ENCODE peak calls at places on chromosomes 13 and 19, in six cellular contexts. One of them, this sample, is unnamed.
A peak's percentile ranks its signal among the peaks of the same experiment; 100 is the strongest.

GRCh38 chr13:31930901-31931522 is 100.6 kb upstream of the FRY start:
- DNase-seq in IMR-90: no peak
- DNase-seq in trophoblast cell: no peak
- DNase-seq in H9: no peak
- DNase-seq in neuronal stem cell: no peak
- DNase-seq in H1: no peak
- DNase-seq in this sample: no peak

GRCh38 chr13:106473174-106473573 is 62.3 kb downstream of the EFNB2 start:
- DNase-seq in IMR-90: no peak
- DNase-seq in trophoblast cell: peak; percentile 60
- DNase-seq in H9: no peak
- DNase-seq in neuronal stem cell: no peak
- DNase-seq in H1: no peak
- DNase-seq in this sample: no peak

GRCh38 chr19:39824143-39825092 is 9.5 kb downstream of the DYRK1B start:
- DNase-seq in IMR-90: peak; percentile 91
- DNase-seq in trophoblast cell: no peak
- DNase-seq in H9: peak; percentile 97
- DNase-seq in neuronal stem cell: peak; percentile 87
- DNase-seq in H1: peak; percentile 86
- DNase-seq in this sample: peak; percentile 93

GRCh38 chr19:16660763-16661479 is at the start of gene TMEM38A:
- DNase-seq in IMR-90: no peak
- DNase-seq in trophoblast cell: no peak
- DNase-seq in H9: peak; percentile 47
- DNase-seq in neuronal stem cell: peak; percentile 4
- DNase-seq in H1: peak; percentile 69
- DNase-seq in this sample: peak; percentile 22

GRCh38 chr13:33441015-33441414 is 155.5 kb upstream of the STARD13 start:
- DNase-seq in IMR-90: peak; percentile 47
- DNase-seq in trophoblast cell: no peak
- DNase-seq in H9: peak; percentile 46
- DNase-seq in neuronal stem cell: no peak
- DNase-seq in H1: no peak
- DNase-seq in this sample: peak; percentile 21

GRCh38 chr19:16623576-16623975 is 4.4 kb downstream of the MED26 start:
- DNase-seq in IMR-90: no peak
- DNase-seq in trophoblast cell: no peak
- DNase-seq in H9: no peak
- DNase-seq in neuronal stem cell: no peak
- DNase-seq in H1: no peak
- DNase-seq in this sample: no peak

GRCh38 chr13:98977568-98978270 is at the start of gene DOCK9:
- DNase-seq in IMR-90: peak; percentile 65
- DNase-seq in trophoblast cell: peak; percentile 23
- DNase-seq in H9: peak; percentile 63
- DNase-seq in neuronal stem cell: peak; percentile 26
- DNase-seq in H1: peak; percentile 55
- DNase-seq in this sample: peak; percentile 84

GRCh38 chr13:25943666-25944065 is 108.2 kb downstream of the SHISA2 start:
- DNase-seq in IMR-90: no peak
- DNase-seq in trophoblast cell: no peak
- DNase-seq in H9: no peak
- DNase-seq in neuronal stem cell: no peak
- DNase-seq in H1: no peak
- DNase-seq in this sample: peak; percentile 46

GRCh38 chr19:36221474-36221873 is 6.6 kb downstream of the ZNF146 start:
- DNase-seq in IMR-90: no peak
- DNase-seq in trophoblast cell: peak; percentile 61
- DNase-seq in H9: no peak
- DNase-seq in neuronal stem cell: no peak
- DNase-seq in H1: no peak
- DNase-seq in this sample: no peak

GRCh38 chr19:45001087-45001739 is at the start of gene RELB:
- DNase-seq in IMR-90: peak; percentile 84
- DNase-seq in trophoblast cell: peak; percentile 94
- DNase-seq in H9: peak; percentile 92
- DNase-seq in neuronal stem cell: peak; percentile 91
- DNase-seq in H1: peak; percentile 99
- DNase-seq in this sample: peak; percentile 91

GRCh38 chr13:25806304-25806974 is 245.4 kb downstream of the SHISA2 start:
- DNase-seq in IMR-90: no peak
- DNase-seq in trophoblast cell: no peak
- DNase-seq in H9: no peak
- DNase-seq in neuronal stem cell: no peak
- DNase-seq in H1: no peak
- DNase-seq in this sample: peak; percentile 37

GRCh38 chr13:31835932-31836331 is 96.6 kb downstream of the RXFP2 start:
- DNase-seq in IMR-90: peak; percentile 59
- DNase-seq in trophoblast cell: no peak
- DNase-seq in H9: no peak
- DNase-seq in neuronal stem cell: no peak
- DNase-seq in H1: no peak
- DNase-seq in this sample: peak; percentile 68

GRCh38 chr13:98147521-98147920 is 4.6 kb downstream of the FARP1 start:
- DNase-seq in IMR-90: no peak
- DNase-seq in trophoblast cell: no peak
- DNase-seq in H9: no peak
- DNase-seq in neuronal stem cell: no peak
- DNase-seq in H1: no peak
- DNase-seq in this sample: peak; percentile 46

GRCh38 chr19:5036733-5037681 is 68.1 kb downstream of the KDM4B start:
- DNase-seq in IMR-90: peak; percentile 72
- DNase-seq in trophoblast cell: peak; percentile 19
- DNase-seq in H9: no peak
- DNase-seq in neuronal stem cell: no peak
- DNase-seq in H1: no peak
- DNase-seq in this sample: no peak

GRCh38 chr19:41426952-41427646 is at the start of gene B3GNT8:
- DNase-seq in IMR-90: peak; percentile 34
- DNase-seq in trophoblast cell: peak; percentile 29
- DNase-seq in H9: peak; percentile 93
- DNase-seq in neuronal stem cell: peak; percentile 59
- DNase-seq in H1: peak; percentile 88
- DNase-seq in this sample: peak; percentile 77

GRCh38 chr19:42132030-42132628 is at the start of gene POU2F2:
- DNase-seq in IMR-90: no peak
- DNase-seq in trophoblast cell: no peak
- DNase-seq in H9: peak; percentile 60
- DNase-seq in neuronal stem cell: no peak
- DNase-seq in H1: peak; percentile 69
- DNase-seq in this sample: peak; percentile 30

GRCh38 chr19:15998166-15998565 is 49.4 kb downstream of the OR10H4 start:
- DNase-seq in IMR-90: no peak
- DNase-seq in trophoblast cell: no peak
- DNase-seq in H9: no peak
- DNase-seq in neuronal stem cell: no peak
- DNase-seq in H1: no peak
- DNase-seq in this sample: no peak

GRCh38 chr19:55600336-55601028 is 394 bp downstream of the ZNF524 start:
- DNase-seq in IMR-90: peak; percentile 54
- DNase-seq in trophoblast cell: no peak
- DNase-seq in H9: no peak
- DNase-seq in neuronal stem cell: peak; percentile 91
- DNase-seq in H1: peak; percentile 89
- DNase-seq in this sample: no peak

GRCh38 chr19:44846455-44847143 is 502 bp downstream of the NECTIN2 start:
- DNase-seq in IMR-90: no peak
- DNase-seq in trophoblast cell: no peak
- DNase-seq in H9: peak; percentile 91
- DNase-seq in neuronal stem cell: peak; percentile 89
- DNase-seq in H1: peak; percentile 95
- DNase-seq in this sample: peak; percentile 43

GRCh38 chr13:31686660-31687430 is 52.5 kb upstream of the RXFP2 start:
- DNase-seq in IMR-90: no peak
- DNase-seq in trophoblast cell: no peak
- DNase-seq in H9: no peak
- DNase-seq in neuronal stem cell: no peak
- DNase-seq in H1: no peak
- DNase-seq in this sample: no peak

GRCh38 chr13:72875233-72875632 is 93.3 kb downstream of the PIBF1 start:
- DNase-seq in IMR-90: no peak
- DNase-seq in trophoblast cell: no peak
- DNase-seq in H9: no peak
- DNase-seq in neuronal stem cell: no peak
- DNase-seq in H1: no peak
- DNase-seq in this sample: no peak

GRCh38 chr19:50500753-50501151 is 10.2 kb downstream of the JOSD2 start:
- DNase-seq in IMR-90: no peak
- DNase-seq in trophoblast cell: no peak
- DNase-seq in H9: no peak
- DNase-seq in neuronal stem cell: no peak
- DNase-seq in H1: no peak
- DNase-seq in this sample: no peak

GRCh38 chr19:50002386-50002960 is 22.7 kb downstream of the VRK3 start:
- DNase-seq in IMR-90: no peak
- DNase-seq in trophoblast cell: no peak
- DNase-seq in H9: no peak
- DNase-seq in neuronal stem cell: no peak
- DNase-seq in H1: no peak
- DNase-seq in this sample: no peak

GRCh38 chr13:99600318-99600717 is 99.0 kb downstream of the TM9SF2 start:
- DNase-seq in IMR-90: no peak
- DNase-seq in trophoblast cell: no peak
- DNase-seq in H9: peak; percentile 71
- DNase-seq in neuronal stem cell: peak; percentile 33
- DNase-seq in H1: peak; percentile 83
- DNase-seq in this sample: no peak

GRCh38 chr13:108269601-108270328 is at the start of gene TNFSF13B:
- DNase-seq in IMR-90: peak; percentile 40
- DNase-seq in trophoblast cell: peak; percentile 9
- DNase-seq in H9: peak; percentile 82
- DNase-seq in neuronal stem cell: no peak
- DNase-seq in H1: peak; percentile 60
- DNase-seq in this sample: peak; percentile 61

GRCh38 chr19:53912653-53913052 is 3.6 kb downstream of the CACNG7 start:
- DNase-seq in IMR-90: no peak
- DNase-seq in trophoblast cell: no peak
- DNase-seq in H9: peak; percentile 85
- DNase-seq in neuronal stem cell: no peak
- DNase-seq in H1: peak; percentile 94
- DNase-seq in this sample: no peak

GRCh38 chr13:114275309-114275708 is 6.1 kb upstream of the UPF3A start:
- DNase-seq in IMR-90: no peak
- DNase-seq in trophoblast cell: no peak
- DNase-seq in H9: no peak
- DNase-seq in neuronal stem cell: no peak
- DNase-seq in H1: no peak
- DNase-seq in this sample: no peak
- H3K9ac ChIP-seq in IMR-90: no peak overlapping the region
- H3K9ac ChIP-seq in trophoblast cell: no peak overlapping the region
- H3K9ac ChIP-seq in H9: no peak overlapping the region
- H3K9ac ChIP-seq in neuronal stem cell: no peak overlapping the region
- H3K9ac ChIP-seq in H1: no peak overlapping the region
- H3K9ac ChIP-seq in this sample: no peak overlapping the region

GRCh38 chr19:9819590-9819898 is 665 bp upstream of the FBXL12 start:
- DNase-seq in IMR-90: no peak
- DNase-seq in trophoblast cell: no peak
- DNase-seq in H9: no peak
- DNase-seq in neuronal stem cell: no peak
- DNase-seq in H1: no peak
- DNase-seq in this sample: no peak

GRCh38 chr19:9818175-9818733 is 625 bp downstream of the FBXL12 start:
- DNase-seq in IMR-90: no peak
- DNase-seq in trophoblast cell: no peak
- DNase-seq in H9: no peak
- DNase-seq in neuronal stem cell: no peak
- DNase-seq in H1: no peak
- DNase-seq in this sample: no peak

GRCh38 chr19:9823816-9824215 is 3.9 kb upstream of the UBL5 start:
- DNase-seq in IMR-90: no peak
- DNase-seq in trophoblast cell: no peak
- DNase-seq in H9: no peak
- DNase-seq in neuronal stem cell: no peak
- DNase-seq in H1: no peak
- DNase-seq in this sample: no peak

DNA sequence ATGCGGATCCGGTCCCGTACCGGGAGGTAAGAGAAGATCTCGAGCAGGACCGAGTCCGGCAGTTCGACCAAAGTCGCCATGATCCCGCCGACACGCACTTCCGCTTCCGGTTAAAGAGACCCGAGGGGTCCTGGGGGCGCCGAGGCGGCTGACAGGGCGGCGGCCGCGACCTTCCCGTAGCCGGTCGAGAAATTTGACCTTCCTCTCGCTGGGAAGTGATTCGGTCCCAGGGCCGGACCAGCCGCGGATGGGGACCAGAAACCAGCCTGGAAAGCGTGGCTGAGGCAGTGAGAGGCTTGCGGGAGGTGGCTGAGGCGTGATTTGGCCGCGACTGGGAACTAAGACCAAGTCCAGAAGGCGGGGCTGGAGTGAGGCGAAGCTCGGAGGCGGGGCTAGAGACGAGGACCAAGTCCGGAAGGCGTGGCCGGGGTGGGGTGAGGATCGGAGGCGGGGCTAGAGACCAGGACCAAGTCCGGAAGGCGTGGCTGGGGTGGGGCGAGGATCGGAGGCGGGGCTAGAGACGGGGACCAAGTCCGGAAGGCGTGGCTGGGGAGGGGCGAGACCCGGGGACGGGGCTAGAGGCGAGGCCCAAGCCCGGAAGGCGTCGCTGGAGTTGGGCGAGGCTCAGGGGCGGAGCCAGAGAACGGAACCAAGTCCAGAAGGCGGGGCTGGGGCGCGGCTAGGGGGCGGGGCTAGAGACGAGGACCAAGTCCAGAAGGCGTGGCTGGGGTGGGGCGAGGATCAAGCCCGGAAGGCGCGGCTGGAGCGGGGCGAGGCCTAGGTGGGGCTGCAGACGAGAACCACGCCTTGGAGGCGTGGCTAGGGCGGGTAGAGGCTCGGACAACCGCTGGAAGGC is at the start of gene FBXL12:
- DNase-seq in IMR-90: peak; percentile 99
- DNase-seq in trophoblast cell: peak; percentile 100
- DNase-seq in H9: peak; percentile 100
- DNase-seq in neuronal stem cell: peak; percentile 100
- DNase-seq in H1: peak; percentile 100
- DNase-seq in this sample: peak; percentile 99
- H2AFZ ChIP-seq in IMR-90: peak within 1 kb of the TSS; percentile 100
- H2AFZ ChIP-seq in trophoblast cell: peak within 1 kb of the TSS; percentile 100
- H2AFZ ChIP-seq in H9: no peak within 1 kb of the TSS
- H2AFZ ChIP-seq in neuronal stem cell: peak within 1 kb of the TSS; percentile 100
- H2AFZ ChIP-seq in H1: peak within 1 kb of the TSS; percentile 68
- H2AFZ ChIP-seq in this sample: peak within 1 kb of the TSS; percentile 60

DNA sequence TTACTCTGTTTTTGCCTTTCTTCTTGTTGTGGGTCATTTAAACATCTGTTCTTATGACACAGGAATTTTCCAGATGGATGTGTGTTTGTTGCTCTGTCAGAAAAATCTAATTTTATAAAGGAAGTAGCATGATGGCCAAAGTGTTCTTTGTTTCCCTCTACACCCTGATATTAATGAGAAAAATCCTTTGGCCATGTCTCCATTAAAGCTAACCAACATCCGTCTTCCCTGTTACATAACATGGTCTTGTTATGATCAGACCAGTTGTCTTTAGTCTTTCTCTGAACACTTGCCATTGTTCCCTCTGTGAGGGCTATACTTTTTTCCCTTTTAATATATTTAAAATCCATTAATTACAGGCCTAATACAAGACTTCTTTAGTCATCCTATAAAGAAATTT is 142.2 kb upstream of the SPRY2 start:
- DNase-seq in IMR-90: no peak
- DNase-seq in trophoblast cell: no peak
- DNase-seq in H9: no peak
- DNase-seq in neuronal stem cell: no peak
- DNase-seq in H1: no peak
- DNase-seq in this sample: no peak
- H3K14ac ChIP-seq in IMR-90: no peak overlapping the region
- H3K14ac ChIP-seq in trophoblast cell: no peak overlapping the region
- H3K14ac ChIP-seq in H9: no peak overlapping the region
- H3K14ac ChIP-seq in neuronal stem cell: no peak overlapping the region
- H3K14ac ChIP-seq in H1: no peak overlapping the region
- H3K14ac ChIP-seq in this sample: no peak overlapping the region

GRCh38 chr19:46955813-46956371 is 63.7 kb upstream of the NPAS1 start:
- DNase-seq in IMR-90: no peak
- DNase-seq in trophoblast cell: no peak
- DNase-seq in H9: no peak
- DNase-seq in neuronal stem cell: no peak
- DNase-seq in H1: no peak
- DNase-seq in this sample: no peak
- H3K9ac ChIP-seq in IMR-90: no peak overlapping the region
- H3K9ac ChIP-seq in trophoblast cell: no peak overlapping the region
- H3K9ac ChIP-seq in H9: no peak overlapping the region
- H3K9ac ChIP-seq in neuronal stem cell: no peak overlapping the region
- H3K9ac ChIP-seq in H1: no peak overlapping the region
- H3K9ac ChIP-seq in this sample: peak overlapping the region; percentile 30

This sample was measured in mesenchymal stem cell.